ENCODE peak calls at places on chromosomes 6 and 20, in ten cellular contexts. E is left colon; N is activated B cell treated with CpG ODN at 0.5 μM for 24 hours; D is stimulated activated CD8-positive, alpha-beta memory T cell treated with anti-CD3 and anti-CD28 coated beads, Interleukin-7, amount 100 ng/mL, for 1 hour; V is tibial artery; L is coronary artery; Z is naive thymus-derived CD4-positive, alpha-beta T cell; C is NCI-H1417 treated with DMSO at 0.1 percent for 48 hours; J is Karpas-422; X is activated T-cell treated with anti-CD3 and anti-CD28 coated beads for 1 hour. I is an unnamed sample.
A peak's percentile ranks its signal among the peaks of the same experiment; 100 is the strongest.

GRCh38 chr6:29705389-29706231 is 17.6 kb upstream of the HLA-F start:
- DNase-seq in E (no peak), N (no peak), D (no peak), V (no peak), L (peak; percentile 69), Z (peak; percentile 41), C (no peak), J (no peak), X (no peak), I (peak; percentile 34)

GRCh38 chr20:34052414-34052813 is 58.7 kb downstream of the RALY start:
- DNase-seq in E (no peak), N (no peak), D (no peak), V (no peak), L (no peak), Z (no peak), C (no peak), J (no peak), X (no peak), I (peak; percentile 55)

GRCh38 chr20:22466447-22467171 is 117.8 kb downstream of the FOXA2 start:
- DNase-seq in E (no peak), N (no peak), D (no peak), V (no peak), L (no peak), Z (no peak), C (peak; percentile 80), J (no peak), X (no peak), I (no peak)

GRCh38 chr20:26209171-26209941 is 512.7 kb upstream of the ZNF337 start:
- DNase-seq in E (no peak), N (no peak), D (no peak), V (peak; percentile 39), L (no peak), Z (peak; percentile 30), C (no peak), J (no peak), X (peak; percentile 0), I (peak; percentile 24)

GRCh38 chr6:81997091-81997926 is 244.8 kb upstream of the TENT5A start:
- DNase-seq in E (no peak), N (no peak), D (no peak), V (no peak), L (no peak), Z (no peak), C (no peak), J (no peak), X (no peak), I (no peak)

GRCh38 chr6:31397901-31398300 is 5.5 kb upstream of the MICA start:
- DNase-seq in E (no peak), N (no peak), D (no peak), V (no peak), L (no peak), Z (no peak), C (no peak), J (no peak), X (no peak), I (no peak)

GRCh38 chr6:87742106-87742505 is 40.1 kb upstream of the AKIRIN2 start:
- DNase-seq in E (no peak), N (peak; percentile 21), D (peak; percentile 3), V (no peak), L (no peak), Z (peak; percentile 23), C (no peak), J (no peak), X (peak; percentile 19), I (no peak)

GRCh38 chr20:49603209-49603627 is 35.3 kb upstream of the PTGIS start:
- DNase-seq in E (no peak), N (no peak), D (no peak), V (no peak), L (no peak), Z (no peak), C (no peak), J (no peak), X (no peak), I (peak; percentile 53)